ENCODE peak calls at places on chromosome 14, in nine cellular contexts. L, D, R, M, B, J, N, H and S are unnamed samples.

GRCh38 chr14:49945448-49946319 is 52.8 kb downstream of the ARF6 start:
- DNase-seq in L (no peak), D (no peak), R (no peak), M (no peak), B (no peak), J (no peak), N (no peak), H (no peak), S (no peak)

GRCh38 chr14:99780690-99781089 is 12.5 kb upstream of the EML1 start:
- DNase-seq in L (no peak), D (no peak), R (no peak), M (no peak), B (no peak), J (no peak), N (no peak), H (no peak), S (peak)

GRCh38 chr14:88463318-88463717 is 77.9 kb downstream of the SPATA7 start:
- DNase-seq in L (no peak), D (no peak), R (no peak), M (peak), B (no peak), J (no peak), N (no peak), H (no peak), S (no peak)

GRCh38 chr14:35215110-35215872 is 76.9 kb upstream of the PSMA6 start:
- DNase-seq in L (no peak), D (no peak), R (no peak), M (peak), B (peak), J (no peak), N (no peak), H (no peak), S (no peak)

GRCh38 chr14:57982802-57983201 is 116.9 kb upstream of the SLC35F4 start:
- DNase-seq in L (no peak), D (no peak), R (no peak), M (peak), B (no peak), J (no peak), N (no peak), H (no peak), S (no peak)

GRCh38 chr14:99267871-99268775 is 3.9 kb downstream of the BCL11B start:
- DNase-seq in L (no peak), D (no peak), R (no peak), M (peak), B (no peak), J (peak), N (no peak), H (no peak), S (peak)

GRCh38 chr14:59199614-59200013 is 11.1 kb downstream of the DAAM1 start:
- DNase-seq in L (no peak), D (no peak), R (no peak), M (no peak), B (no peak), J (no peak), N (no peak), H (no peak), S (no peak)

GRCh38 chr14:56412453-56413434 is 166.9 kb upstream of the TMEM260 start:
- DNase-seq in L (no peak), D (no peak), R (no peak), M (no peak), B (no peak), J (no peak), N (no peak), H (no peak), S (no peak)

GRCh38 chr14:90454041-90455000 is 57.5 kb downstream of the CALM1 start:
- DNase-seq in L (no peak), D (peak), R (no peak), M (peak), B (peak), J (no peak), N (no peak), H (no peak), S (no peak)

GRCh38 chr14:91244501-91244901 is at the start of gene GPR68:
- DNase-seq in L (no peak), D (peak), R (no peak), M (peak), B (peak), J (no peak), N (no peak), H (no peak), S (no peak)

GRCh38 chr14:76644875-76645518 is 116.3 kb upstream of the VASH1 start:
- DNase-seq in L (no peak), D (peak), R (peak), M (peak), B (peak), J (no peak), N (no peak), H (no peak), S (no peak)

GRCh38 chr14:79584679-79585078 is 626.6 kb downstream of the DIO2 start:
- DNase-seq in L (no peak), D (no peak), R (no peak), M (no peak), B (peak), J (no peak), N (no peak), H (no peak), S (no peak)

GRCh38 chr14:65879218-65880009 is 466.9 kb downstream of the FUT8 start:
- DNase-seq in L (no peak), D (no peak), R (no peak), M (no peak), B (peak), J (no peak), N (no peak), H (no peak), S (no peak)

GRCh38 chr14:102252834-102253801 is 51.8 kb downstream of the MOK start:
- DNase-seq in L (no peak), D (no peak), R (no peak), M (no peak), B (no peak), J (no peak), N (no peak), H (no peak), S (peak)